ENCODE peak calls at places on chromosomes 6 and 20, in six cellular contexts. X is heart left ventricle, O is body of pancreas, A is transverse colon, I is ovary, L is tibial nerve. M is an unnamed sample.

GRCh38 chr6:158002249-158002950 is 20.7 kb downstream of the SYNJ2 start:
- DNase-seq in I (peak), X (no peak), A (peak), O (no peak), L (no peak), M (no peak)

GRCh38 chr20:62405108-62405980 is 1.7 kb downstream of the CABLES2 start:
- DNase-seq in L (peak), I (peak), A (no peak), O (peak), X (peak), M (peak)

GRCh38 chr6:113362542-113363430 is 494.4 kb upstream of the MARCKS start:
- DNase-seq in X (no peak), A (no peak), O (no peak), I (no peak), L (no peak), M (no peak)

GRCh38 chr20:62623488-62624324 is 18.6 kb upstream of the SLCO4A1 start:
- DNase-seq in L (peak), A (peak), O (peak), X (peak), I (peak), M (peak)

GRCh38 chr20:45368221-45368980 is 5.4 kb downstream of the SYS1 start:
- DNase-seq in O (peak), I (no peak), A (peak), X (no peak), L (no peak), M (no peak)

GRCh38 chr20:878511-879307 is 37.4 kb downstream of the ANGPT4 start:
- DNase-seq in A (no peak), L (no peak), X (no peak), I (no peak), O (no peak), M (peak)

GRCh38 chr6:71982385-71982784 is 96.0 kb downstream of the RIMS1 start:
- DNase-seq in O (no peak), L (no peak), I (no peak), A (no peak), X (no peak), M (no peak)

GRCh38 chr6:79671605-79672266 is 40.6 kb downstream of the SH3BGRL2 start:
- DNase-seq in O (peak), A (peak), X (peak), L (no peak), I (no peak), M (no peak)

GRCh38 chr6:141467881-141468280 is 664.8 kb upstream of the GJE1 start:
- DNase-seq in L (no peak), I (no peak), A (no peak), O (no peak), X (no peak), M (no peak)

GRCh38 chr6:138289739-138290138 is 71.4 kb upstream of the PBOV1 start:
- DNase-seq in X (no peak), I (no peak), O (peak), L (no peak), A (no peak), M (no peak)

DNA sequence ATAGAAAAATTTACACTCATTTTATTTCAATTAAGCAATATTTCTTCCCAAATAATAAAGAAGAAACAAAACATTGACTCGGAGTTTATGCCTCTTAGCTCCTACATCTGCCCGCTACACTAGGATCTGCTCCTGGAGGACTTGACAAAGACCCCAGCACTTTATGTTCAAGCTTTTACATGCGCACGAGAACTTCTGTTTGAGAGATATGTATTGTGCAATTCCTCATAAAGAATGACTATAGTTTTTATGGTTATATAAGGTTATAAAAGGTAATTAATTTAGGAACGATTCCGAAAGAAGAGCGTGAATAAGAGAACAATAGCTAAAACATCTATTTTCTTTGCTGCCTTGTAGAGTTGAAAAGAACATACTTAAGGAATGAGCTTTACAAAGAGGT is 12.4 kb upstream of the RALY start:
- DNase-seq in L (no peak), X (no peak), O (no peak), I (no peak), A (no peak), M (no peak)
- TF ChIP-seq POLR2A in L (no peak), X (no peak), O (no peak), I (no peak), A (no peak), M (no peak)

DNA sequence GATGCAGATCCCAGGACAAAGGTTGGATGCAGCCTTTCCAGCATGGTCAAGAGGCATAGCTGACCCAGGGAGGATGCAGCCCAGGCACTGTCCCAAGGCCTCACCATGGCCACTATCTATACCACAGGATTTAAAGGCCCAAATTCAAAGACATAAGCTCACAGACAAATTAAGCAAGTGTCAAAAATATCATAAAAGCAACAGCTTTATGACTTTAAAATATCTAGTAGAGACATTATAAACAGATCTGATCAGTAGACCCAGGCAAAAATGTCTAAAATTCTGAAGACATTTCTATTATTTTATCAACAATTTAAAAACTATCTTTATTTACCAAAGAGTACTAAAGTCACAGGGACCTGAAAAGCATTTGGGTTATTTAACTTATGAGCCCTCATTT is 373.5 kb downstream of the CDC5L start:
- DNase-seq in O (no peak), A (no peak), I (no peak), L (no peak), X (no peak), M (no peak)
- TF ChIP-seq POLR2A in O (no peak), A (no peak), I (no peak), L (no peak), X (no peak), M (no peak)

GRCh38 chr6:39887692-39888450 is 46.4 kb downstream of the MOCS1 start:
- DNase-seq in L (peak), X (peak), I (peak), A (peak), O (peak), M (no peak)
- TF ChIP-seq POLR2A in L (peak), X (no peak), I (no peak), A (no peak), O (no peak), M (no peak)

GRCh38 chr6:19805146-19805515 is 32.0 kb upstream of the ID4 start:
- DNase-seq in A (no peak), L (no peak), O (no peak), I (no peak), X (no peak), M (no peak)
- TF ChIP-seq POLR2A in A (no peak), L (no peak), O (no peak), I (no peak), X (no peak), M (no peak)

GRCh38 chr6:152301806-152302568 is 335.2 kb downstream of the SYNE1 start:
- DNase-seq in L (peak), O (peak), A (peak), X (peak), I (peak), M (peak)
- TF ChIP-seq POLR2A in L (peak), O (peak), A (peak), X (no peak), I (peak), M (peak)

DNA sequence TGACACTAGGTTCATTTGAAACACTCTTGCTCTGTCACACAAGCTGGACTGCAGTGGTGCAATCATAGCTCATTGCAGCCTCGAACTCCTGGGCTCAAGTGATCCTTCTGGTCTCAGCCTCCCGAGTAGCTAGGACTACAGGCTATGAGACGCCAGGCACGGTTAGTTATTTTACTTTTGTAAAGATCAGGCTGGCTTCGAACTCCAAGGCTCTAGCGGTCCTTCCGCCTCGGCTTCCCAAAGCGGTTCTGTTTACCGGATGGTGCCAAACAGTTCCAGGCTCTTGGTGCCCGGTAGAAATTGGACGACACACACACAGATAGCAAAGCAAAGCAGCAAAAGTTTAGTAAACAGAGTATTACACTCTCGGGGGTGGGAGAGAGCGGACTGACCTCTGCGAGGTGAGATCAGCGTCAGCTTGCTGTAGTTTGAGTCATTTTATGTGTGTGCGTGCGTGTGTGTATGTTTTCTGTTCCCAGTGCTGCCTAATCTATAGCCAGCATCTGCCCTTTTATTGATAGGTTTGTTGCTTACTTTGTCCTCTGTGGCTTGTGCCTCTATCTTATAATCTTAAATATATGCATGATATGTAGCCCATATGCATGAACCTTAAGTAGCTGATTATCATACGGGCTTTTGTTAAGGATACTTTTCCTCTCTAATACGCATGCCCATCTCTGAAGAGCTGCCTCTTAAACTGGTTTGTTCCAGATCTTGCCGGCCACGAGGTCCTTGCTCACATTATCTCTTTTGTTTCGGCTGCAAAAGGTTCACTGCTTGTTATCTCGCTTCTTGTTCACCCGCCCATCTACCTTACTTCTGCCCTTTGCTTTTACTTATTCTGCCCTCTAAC is 75.2 kb downstream of the OR2B2 start:
- DNase-seq in L (no peak), X (peak), I (peak), A (peak), O (peak), M (peak)
- TF ChIP-seq POLR2A in L (peak), X (no peak), I (peak), A (peak), O (no peak), M (peak)

GRCh38 chr20:20466341-20466879 is 98.5 kb downstream of the INSM1 start:
- DNase-seq in L (no peak), A (no peak), X (no peak), I (no peak), O (no peak), M (no peak)
- TF ChIP-seq POLR2A in L (no peak), A (no peak), X (no peak), I (no peak), O (no peak), M (no peak)

DNA sequence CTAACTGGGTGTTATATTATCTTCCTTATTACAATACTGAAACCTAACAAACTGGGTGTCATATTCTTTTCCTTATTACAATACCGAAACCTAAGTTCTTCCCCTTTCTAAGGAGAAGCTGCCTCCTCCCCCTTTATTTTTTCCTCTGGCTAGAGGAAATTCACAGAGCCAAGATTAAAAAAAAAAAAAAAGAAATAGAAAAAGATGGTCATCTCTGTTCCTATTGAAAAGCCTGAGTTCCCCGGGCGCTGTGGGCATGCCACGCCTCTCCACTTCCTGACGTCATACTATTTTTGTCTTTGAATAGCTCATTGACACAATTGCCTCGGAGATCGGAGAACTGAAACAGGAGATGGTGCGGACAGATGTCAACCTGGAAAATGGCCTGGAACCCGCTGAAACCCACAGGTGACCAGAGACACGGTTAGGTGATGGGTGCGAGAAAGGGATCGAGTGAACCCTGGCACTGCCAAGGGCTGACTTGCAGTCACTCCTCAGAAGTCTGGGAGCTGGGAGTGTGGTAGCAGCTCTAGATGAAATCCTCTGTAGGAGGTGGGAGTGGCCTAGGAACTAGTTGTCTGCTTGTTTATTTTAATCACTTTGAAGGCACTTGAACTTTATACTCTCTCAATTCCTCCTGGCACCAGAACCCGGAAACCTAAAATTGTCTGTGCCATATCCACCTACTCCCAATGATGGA is 82.2 kb upstream of the NAA20 start:
- DNase-seq in L (no peak), X (peak), O (peak), I (no peak), A (peak), M (no peak)
- TF ChIP-seq POLR2A in L (no peak), X (no peak), O (no peak), I (no peak), A (peak), M (no peak)

GRCh38 chr6:96157018-96157565 is 141.3 kb downstream of the FUT9 start:
- DNase-seq in X (no peak), O (no peak), I (no peak), A (no peak), L (no peak), M (no peak)

GRCh38 chr6:96164802-96165201 is 149.0 kb downstream of the FUT9 start:
- DNase-seq in A (no peak), O (no peak), X (no peak), I (no peak), L (no peak), M (no peak)

DNA sequence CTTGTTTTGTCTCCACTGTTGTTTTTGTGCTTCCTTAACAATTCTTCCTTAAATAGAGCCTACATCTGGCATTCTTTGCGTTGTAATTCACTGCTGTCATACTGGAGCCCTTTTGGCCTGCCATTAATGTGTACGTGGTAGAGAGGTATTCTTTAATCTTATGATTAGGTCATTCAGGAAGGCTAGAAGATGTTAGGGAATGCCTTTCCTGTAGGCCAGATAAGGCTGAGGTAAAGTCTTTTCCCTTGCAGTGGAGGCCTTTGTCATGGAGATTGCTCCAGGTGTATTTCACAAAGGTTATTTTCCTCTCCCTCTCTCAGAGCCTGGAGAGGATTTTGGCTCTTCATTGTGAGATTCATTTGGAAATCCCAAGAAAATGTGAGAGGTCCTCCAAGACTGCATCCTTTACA is 146.9 kb downstream of the FUT9 start:
- DNase-seq in I (no peak), A (no peak), X (no peak), O (no peak), L (no peak), M (no peak)
- TF ChIP-seq POLR2A in I (no peak), A (no peak), X (no peak), O (no peak), L (no peak), M (no peak)

M was measured in erythroblast.